ENCODE peak calls at places on chromosomes 2 and 18, in four cellular contexts. I, Z, A and B are unnamed samples.

GRCh38 chr2:78768016-78768415 is 257.5 kb upstream of the REG3G start:
- DNase-seq in I (no peak), Z (no peak), A (no peak), B (no peak)

GRCh38 chr2:167719410-167719809 is 528.0 kb downstream of the STK39 start:
- DNase-seq in Z (no peak), A (no peak), I (no peak), B (no peak)

GRCh38 chr18:8844721-8845148 is 139.4 kb downstream of the MTCL1 start:
- DNase-seq in I (peak; percentile 64), A (no peak), Z (no peak), B (no peak)

GRCh38 chr2:273338-273737 is 8.6 kb downstream of the ACP1 start:
- DNase-seq in Z (no peak), I (no peak), A (no peak), B (no peak)

GRCh38 chr18:79690586-79691482 is 11.2 kb downstream of the CTDP1 start:
- DNase-seq in Z (no peak), A (no peak), I (no peak), B (peak; percentile 50)

GRCh38 chr2:201118957-201119848 is 3.2 kb downstream of the CFLAR start:
- DNase-seq in A (no peak), Z (peak; percentile 62), I (no peak), B (no peak)

GRCh38 chr18:25805323-25805722 is 285.1 kb downstream of the SS18 start:
- DNase-seq in I (no peak), Z (peak; percentile 69), A (no peak), B (no peak)

GRCh38 chr2:5673148-5673860 is 18.9 kb upstream of the SOX11 start:
- DNase-seq in A (no peak), I (no peak), Z (no peak), B (peak; percentile 78)

GRCh38 chr2:151900261-151900660 is 72.0 kb upstream of the ARL5A start:
- DNase-seq in Z (no peak), A (no peak), I (no peak), B (no peak)

GRCh38 chr2:233124449-233125080 is 64.4 kb downstream of the INPP5D start:
- DNase-seq in A (no peak), I (no peak), Z (no peak), B (no peak)

GRCh38 chr2:60958361-60958760 is 59.2 kb upstream of the PEX13 start:
- DNase-seq in Z (peak; percentile 11), A (no peak), I (no peak), B (no peak)

GRCh38 chr18:79107886-79108285 is 38.7 kb downstream of the ATP9B start:
- DNase-seq in Z (peak; percentile 16), I (no peak), A (no peak), B (no peak)

GRCh38 chr18:50844554-50844953 is 24.7 kb upstream of the MRO start:
- DNase-seq in Z (no peak), A (no peak), I (no peak), B (no peak)

GRCh38 chr2:232245111-232245510 is 133.4 kb upstream of the ALPP start:
- DNase-seq in A (no peak), Z (no peak), I (no peak), B (no peak)

GRCh38 chr18:3044931-3045698 is 32.2 kb upstream of the LPIN2 start:
- DNase-seq in I (no peak), Z (no peak), A (no peak), B (peak; percentile 20)

GRCh38 chr2:33550206-33550605 is 48.9 kb downstream of the FAM98A start:
- DNase-seq in A (no peak), Z (no peak), I (no peak), B (no peak)

GRCh38 chr2:25159947-25160346 is 8.4 kb downstream of the POMC start:
- DNase-seq in A (no peak), I (peak; percentile 46), Z (peak; percentile 5), B (peak; percentile 87)

GRCh38 chr2:236547725-236548124 is 21.9 kb upstream of the ACKR3 start:
- DNase-seq in A (no peak), Z (no peak), I (no peak), B (no peak)

GRCh38 chr2:20942538-20943223 is 101.2 kb downstream of the APOB start:
- DNase-seq in I (no peak), Z (no peak), A (no peak), B (no peak)

GRCh38 chr2:194087569-194087968 is 1569.5 kb upstream of the SLC39A10 start:
- DNase-seq in I (no peak), Z (peak; percentile 64), A (no peak), B (no peak)

GRCh38 chr2:131646669-131647297 is 119.1 kb downstream of the CCDC74A start:
- DNase-seq in Z (peak; percentile 10), I (no peak), A (no peak), B (no peak)

GRCh38 chr2:60974652-60975051 is 42.9 kb upstream of the PEX13 start:
- DNase-seq in I (no peak), A (no peak), Z (no peak), B (no peak)

GRCh38 chr2:1641498-1641897 is 102.8 kb downstream of the PXDN start:
- DNase-seq in A (no peak), I (peak; percentile 16), Z (peak; percentile 26), B (peak; percentile 56)

GRCh38 chr2:191065785-191066184 is 51.8 kb upstream of the STAT1 start:
- DNase-seq in I (no peak), Z (peak; percentile 54), A (no peak), B (no peak)

GRCh38 chr2:169862816-169863215 is 35.6 kb downstream of the UBR3 start:
- DNase-seq in A (no peak), Z (no peak), I (no peak), B (no peak)

GRCh38 chr2:160043265-160043664 is 19.1 kb downstream of the PLA2R1 start:
- DNase-seq in Z (no peak), I (no peak), A (no peak), B (no peak)

GRCh38 chr2:20378891-20379519 is 28.4 kb upstream of the PUM2 start:
- DNase-seq in A (no peak), Z (peak; percentile 89), I (no peak), B (peak; percentile 92)

GRCh38 chr2:216302981-216303676 is 69.2 kb downstream of the MARCHF4 start:
- DNase-seq in A (no peak), I (no peak), Z (peak; percentile 62), B (no peak)

GRCh38 chr18:61643884-61644647 is 248.7 kb downstream of the RNF152 start:
- DNase-seq in Z (no peak), A (no peak), I (no peak), B (no peak)

GRCh38 chr2:48888096-48888495 is 132.6 kb upstream of the LHCGR start:
- DNase-seq in I (no peak), Z (no peak), A (no peak), B (no peak)

GRCh38 chr18:13375302-13376255 is 157.0 kb downstream of the LDLRAD4 start:
- DNase-seq in Z (peak; percentile 87), A (peak; percentile 48), I (no peak), B (peak; percentile 66)

GRCh38 chr2:172172513-172173217 is 70.0 kb upstream of the DLX2 start:
- DNase-seq in I (peak; percentile 87), A (peak; percentile 42), Z (peak; percentile 46), B (peak; percentile 94)